ENCODE peak calls at places on chromosome 2, in ten cellular contexts. Z is MM.1S; F is stimulated activated CD4-positive, alpha-beta T cell treated with anti-CD3 and anti-CD28 coated beads, Interleukin-4, amount 100 ng/mL, for 24 hours; Q is activated effector memory CD4-positive, alpha-beta T cell treated with anti-CD3 and anti-CD28 coated beads, Interleukin-2, amount 50 U/mL, for 16 hours; V is T47D; L is smooth muscle cell of the brain vasculature; E is RPMI7951; I is activated T-cell treated with anti-CD3 and anti-CD28 coated beads for 48 hours; B is Right ventricle myocardium inferior; J is left kidney. T is an unnamed sample.

GRCh38 chr2:215833531-215834162 is 179.7 kb downstream of the MREG start:
- DNase-seq in Z (no peak), F (no peak), Q (no peak), V (no peak), L (no peak), E (peak), I (no peak), B (no peak), J (peak), T (peak)

GRCh38 chr2:43129676-43130547 is 96.5 kb downstream of the ZFP36L2 start:
- DNase-seq in Z (no peak), F (no peak), Q (peak), V (no peak), L (no peak), E (peak), I (no peak), B (peak), J (peak), T (no peak)

GRCh38 chr2:20604957-20605381 is 45.9 kb downstream of the HS1BP3 start:
- DNase-seq in Z (no peak), F (no peak), Q (peak), V (no peak), L (peak), E (peak), I (no peak), B (peak), J (no peak), T (no peak)

GRCh38 chr2:96106991-96107882 is 9.1 kb downstream of the ADRA2B start:
- DNase-seq in Z (no peak), F (no peak), Q (peak), V (no peak), L (no peak), E (no peak), I (no peak), B (no peak), J (no peak), T (no peak)

GRCh38 chr2:172438741-172439508 is 11.5 kb downstream of the ITGA6 start:
- DNase-seq in Z (no peak), F (no peak), Q (no peak), V (no peak), L (peak), E (peak), I (no peak), B (no peak), J (no peak), T (no peak)

GRCh38 chr2:43325448-43325811 is 99.0 kb upstream of the ZFP36L2 start:
- DNase-seq in Z (no peak), F (no peak), Q (no peak), V (no peak), L (no peak), E (no peak), I (no peak), B (no peak), J (no peak), T (no peak)

GRCh38 chr2:120441744-120442471 is 96.0 kb downstream of the INHBB start:
- DNase-seq in Z (no peak), F (no peak), Q (peak), V (peak), L (no peak), E (peak), I (no peak), B (no peak), J (peak), T (no peak)

GRCh38 chr2:1366546-1367134 is 46.6 kb upstream of the TPO start:
- DNase-seq in Z (no peak), F (no peak), Q (no peak), V (no peak), L (no peak), E (no peak), I (no peak), B (peak), J (no peak), T (no peak)

GRCh38 chr2:116582850-116583249 is 1231.6 kb upstream of the DDX18 start:
- DNase-seq in Z (peak), F (no peak), Q (no peak), V (no peak), L (no peak), E (no peak), I (no peak), B (no peak), J (no peak), T (no peak)

GRCh38 chr2:218964041-218964771 is 4.7 kb downstream of the CDK5R2 start:
- DNase-seq in Z (no peak), F (no peak), Q (peak), V (no peak), L (no peak), E (peak), I (no peak), B (no peak), J (peak), T (no peak)

GRCh38 chr2:234690569-234691225 is 193.8 kb upstream of the ARL4C start:
- DNase-seq in Z (no peak), F (no peak), Q (no peak), V (no peak), L (no peak), E (peak), I (no peak), B (no peak), J (peak), T (peak)

GRCh38 chr2:149613712-149614111 is 26.1 kb upstream of the MMADHC start:
- DNase-seq in Z (no peak), F (no peak), Q (no peak), V (no peak), L (peak), E (no peak), I (no peak), B (no peak), J (no peak), T (no peak)

T was measured in LNCaP clone FGC.